ENCODE peak calls at places on chromosomes 1 and 21, in six cellular contexts. One of them, this sample, is unnamed.

GRCh38 chr1:153347856-153348255 is 785 bp downstream of the PGLYRP4 start:
- DNase-seq in right lobe of liver: no peak
- DNase-seq in mesothelial cell of epicardium: no peak
- DNase-seq in adrenal gland: no peak
- DNase-seq in left ventricle myocardium inferior: no peak
- DNase-seq in cardiac fibroblast: no peak
- DNase-seq in this sample: no peak

GRCh38 chr1:118047006-118047649 is 117.6 kb downstream of the WDR3 start:
- DNase-seq in right lobe of liver: no peak
- DNase-seq in mesothelial cell of epicardium: no peak
- DNase-seq in adrenal gland: no peak
- DNase-seq in left ventricle myocardium inferior: no peak
- DNase-seq in cardiac fibroblast: no peak
- DNase-seq in this sample: no peak

GRCh38 chr1:37673920-37674319 is 18.4 kb upstream of the CDCA8 start:
- DNase-seq in right lobe of liver: no peak
- DNase-seq in mesothelial cell of epicardium: no peak
- DNase-seq in adrenal gland: no peak
- DNase-seq in left ventricle myocardium inferior: no peak
- DNase-seq in cardiac fibroblast: no peak
- DNase-seq in this sample: no peak

GRCh38 chr1:236144033-236144432 is 1.7 kb downstream of the GPR137B start:
- DNase-seq in right lobe of liver: no peak
- DNase-seq in mesothelial cell of epicardium: no peak
- DNase-seq in adrenal gland: no peak
- DNase-seq in left ventricle myocardium inferior: no peak
- DNase-seq in cardiac fibroblast: no peak
- DNase-seq in this sample: no peak

GRCh38 chr1:243917177-243917862 is 67.3 kb upstream of the AKT3 start:
- DNase-seq in right lobe of liver: peak
- DNase-seq in mesothelial cell of epicardium: no peak
- DNase-seq in adrenal gland: peak
- DNase-seq in left ventricle myocardium inferior: peak
- DNase-seq in cardiac fibroblast: peak
- DNase-seq in this sample: no peak

GRCh38 chr1:172928412-172928811 is 122.3 kb downstream of the TNFSF18 start:
- DNase-seq in right lobe of liver: no peak
- DNase-seq in mesothelial cell of epicardium: no peak
- DNase-seq in adrenal gland: no peak
- DNase-seq in left ventricle myocardium inferior: no peak
- DNase-seq in cardiac fibroblast: no peak
- DNase-seq in this sample: no peak

GRCh38 chr1:40162791-40163441 is 1.7 kb downstream of the RLF start:
- DNase-seq in right lobe of liver: no peak
- DNase-seq in mesothelial cell of epicardium: no peak
- DNase-seq in adrenal gland: no peak
- DNase-seq in left ventricle myocardium inferior: no peak
- DNase-seq in cardiac fibroblast: no peak
- DNase-seq in this sample: no peak

GRCh38 chr21:45386728-45387371 is 18.1 kb upstream of the COL18A1 start:
- DNase-seq in right lobe of liver: peak
- DNase-seq in mesothelial cell of epicardium: peak
- DNase-seq in adrenal gland: peak
- DNase-seq in left ventricle myocardium inferior: peak
- DNase-seq in cardiac fibroblast: peak
- DNase-seq in this sample: no peak

GRCh38 chr1:117627562-117628165 is 21.8 kb downstream of the TENT5C start:
- DNase-seq in right lobe of liver: no peak
- DNase-seq in mesothelial cell of epicardium: no peak
- DNase-seq in adrenal gland: no peak
- DNase-seq in left ventricle myocardium inferior: no peak
- DNase-seq in cardiac fibroblast: no peak
- DNase-seq in this sample: no peak

GRCh38 chr1:53587252-53587992 is 128.2 kb downstream of the DMRTB1 start:
- DNase-seq in right lobe of liver: no peak
- DNase-seq in mesothelial cell of epicardium: no peak
- DNase-seq in adrenal gland: no peak
- DNase-seq in left ventricle myocardium inferior: no peak
- DNase-seq in cardiac fibroblast: no peak
- DNase-seq in this sample: no peak

GRCh38 chr1:7549277-7549676 is 221.8 kb upstream of the VAMP3 start:
- DNase-seq in right lobe of liver: no peak
- DNase-seq in mesothelial cell of epicardium: no peak
- DNase-seq in adrenal gland: no peak
- DNase-seq in left ventricle myocardium inferior: no peak
- DNase-seq in cardiac fibroblast: peak
- DNase-seq in this sample: peak

GRCh38 chr1:221396526-221396925 is 345.4 kb downstream of the DUSP10 start:
- DNase-seq in right lobe of liver: no peak
- DNase-seq in mesothelial cell of epicardium: no peak
- DNase-seq in adrenal gland: no peak
- DNase-seq in left ventricle myocardium inferior: no peak
- DNase-seq in cardiac fibroblast: no peak
- DNase-seq in this sample: no peak

GRCh38 chr1:67211589-67212563 is 45.6 kb downstream of the IL23R start:
- DNase-seq in right lobe of liver: no peak
- DNase-seq in mesothelial cell of epicardium: no peak
- DNase-seq in adrenal gland: peak
- DNase-seq in left ventricle myocardium inferior: no peak
- DNase-seq in cardiac fibroblast: peak
- DNase-seq in this sample: no peak

GRCh38 chr1:234918216-234918841 is 210.3 kb downstream of the TOMM20 start:
- DNase-seq in right lobe of liver: peak
- DNase-seq in mesothelial cell of epicardium: no peak
- DNase-seq in adrenal gland: no peak
- DNase-seq in left ventricle myocardium inferior: peak
- DNase-seq in cardiac fibroblast: peak
- DNase-seq in this sample: no peak

GRCh38 chr1:179930867-179931266 is 23.7 kb upstream of the CEP350 start:
- DNase-seq in right lobe of liver: no peak
- DNase-seq in mesothelial cell of epicardium: no peak
- DNase-seq in adrenal gland: no peak
- DNase-seq in left ventricle myocardium inferior: no peak
- DNase-seq in cardiac fibroblast: no peak
- DNase-seq in this sample: no peak

GRCh38 chr21:15967661-15968060 is 237.9 kb downstream of the USP25 start:
- DNase-seq in right lobe of liver: no peak
- DNase-seq in mesothelial cell of epicardium: no peak
- DNase-seq in adrenal gland: no peak
- DNase-seq in left ventricle myocardium inferior: no peak
- DNase-seq in cardiac fibroblast: peak
- DNase-seq in this sample: no peak

GRCh38 chr1:18997508-18997907 is 41.0 kb upstream of the IFFO2 start:
- DNase-seq in right lobe of liver: no peak
- DNase-seq in mesothelial cell of epicardium: no peak
- DNase-seq in adrenal gland: no peak
- DNase-seq in left ventricle myocardium inferior: no peak
- DNase-seq in cardiac fibroblast: no peak
- DNase-seq in this sample: no peak

GRCh38 chr1:60367522-60367921 is 294.0 kb upstream of the C1orf87 start:
- DNase-seq in right lobe of liver: no peak
- DNase-seq in mesothelial cell of epicardium: no peak
- DNase-seq in adrenal gland: no peak
- DNase-seq in left ventricle myocardium inferior: no peak
- DNase-seq in cardiac fibroblast: no peak
- DNase-seq in this sample: no peak

GRCh38 chr1:161020573-161021167 is at the start of gene F11R:
- DNase-seq in right lobe of liver: peak
- DNase-seq in mesothelial cell of epicardium: peak
- DNase-seq in adrenal gland: peak
- DNase-seq in left ventricle myocardium inferior: no peak
- DNase-seq in cardiac fibroblast: peak
- DNase-seq in this sample: no peak

GRCh38 chr1:110475358-110476027 is 24.5 kb downstream of the PROK1 start:
- DNase-seq in right lobe of liver: no peak
- DNase-seq in mesothelial cell of epicardium: no peak
- DNase-seq in adrenal gland: no peak
- DNase-seq in left ventricle myocardium inferior: no peak
- DNase-seq in cardiac fibroblast: no peak
- DNase-seq in this sample: no peak
- TF ChIP-seq CTCF in right lobe of liver: no peak
- TF ChIP-seq CTCF in mesothelial cell of epicardium: no peak
- TF ChIP-seq CTCF in adrenal gland: no peak
- TF ChIP-seq CTCF in left ventricle myocardium inferior: no peak
- TF ChIP-seq CTCF in cardiac fibroblast: no peak
- TF ChIP-seq CTCF in this sample: no peak

DNA sequence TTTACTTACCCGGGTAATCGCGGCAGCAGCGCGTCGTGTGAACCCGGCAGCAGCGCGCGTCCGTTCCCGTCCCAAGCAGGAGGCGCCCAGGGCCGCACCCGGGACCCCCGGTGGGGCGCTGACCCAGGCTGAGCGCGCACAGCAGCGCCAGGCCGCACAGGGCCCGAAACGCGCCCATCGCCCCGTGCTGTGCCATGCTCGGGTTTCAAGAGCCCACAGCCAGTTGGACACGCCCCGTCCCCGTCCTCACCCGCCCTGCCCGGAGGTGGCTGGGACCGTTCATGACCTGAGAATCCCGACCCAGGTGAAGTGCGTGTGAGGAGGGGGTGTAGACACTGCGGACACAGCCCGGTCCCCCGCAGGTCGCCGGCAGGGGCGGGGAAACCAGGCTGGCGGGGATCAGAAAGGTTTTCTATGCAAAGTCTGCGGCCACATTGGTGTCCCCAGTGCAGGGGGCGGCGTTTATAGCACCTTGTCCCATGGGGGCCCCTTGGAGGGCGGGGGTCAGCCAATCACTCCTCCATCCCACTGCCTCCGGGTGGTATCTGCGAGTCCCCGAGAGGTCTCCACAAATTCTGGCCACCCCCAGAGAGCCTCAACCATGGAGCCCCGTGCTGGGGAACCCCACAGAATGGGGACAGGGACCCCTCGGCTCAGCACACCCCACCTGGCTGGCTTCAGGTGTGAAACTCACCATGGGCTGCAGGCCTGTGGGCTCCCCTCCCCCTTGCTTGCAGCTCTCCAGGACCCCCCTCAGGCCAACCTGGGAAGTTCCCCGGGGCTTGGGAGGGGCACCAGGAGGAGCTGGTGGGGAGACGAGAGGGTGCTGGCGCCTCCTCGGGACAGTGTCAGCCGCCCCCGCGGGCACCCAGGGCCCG is at the start of gene TNFRSF18:
- DNase-seq in right lobe of liver: peak
- DNase-seq in mesothelial cell of epicardium: peak
- DNase-seq in adrenal gland: no peak
- DNase-seq in left ventricle myocardium inferior: peak
- DNase-seq in cardiac fibroblast: no peak
- DNase-seq in this sample: no peak
- TF ChIP-seq CTCF in right lobe of liver: no peak
- TF ChIP-seq CTCF in mesothelial cell of epicardium: no peak
- TF ChIP-seq CTCF in adrenal gland: no peak
- TF ChIP-seq CTCF in left ventricle myocardium inferior: no peak
- TF ChIP-seq CTCF in cardiac fibroblast: no peak
- TF ChIP-seq CTCF in this sample: no peak

GRCh38 chr21:38380391-38381137 is 117.7 kb downstream of the ERG start:
- DNase-seq in right lobe of liver: no peak
- DNase-seq in mesothelial cell of epicardium: no peak
- DNase-seq in adrenal gland: no peak
- DNase-seq in left ventricle myocardium inferior: no peak
- DNase-seq in cardiac fibroblast: peak
- DNase-seq in this sample: no peak

GRCh38 chr21:38384675-38385074 is 113.6 kb downstream of the ERG start:
- DNase-seq in right lobe of liver: no peak
- DNase-seq in mesothelial cell of epicardium: no peak
- DNase-seq in adrenal gland: no peak
- DNase-seq in left ventricle myocardium inferior: no peak
- DNase-seq in cardiac fibroblast: no peak
- DNase-seq in this sample: no peak

GRCh38 chr21:38386967-38387366 is 111.3 kb downstream of the ERG start:
- DNase-seq in right lobe of liver: no peak
- DNase-seq in mesothelial cell of epicardium: no peak
- DNase-seq in adrenal gland: no peak
- DNase-seq in left ventricle myocardium inferior: no peak
- DNase-seq in cardiac fibroblast: no peak
- DNase-seq in this sample: no peak

GRCh38 chr21:38383411-38384245 is 114.6 kb downstream of the ERG start:
- DNase-seq in right lobe of liver: peak
- DNase-seq in mesothelial cell of epicardium: no peak
- DNase-seq in adrenal gland: no peak
- DNase-seq in left ventricle myocardium inferior: no peak
- DNase-seq in cardiac fibroblast: no peak
- DNase-seq in this sample: no peak

GRCh38 chr21:38384246-38384576 is 114.1 kb downstream of the ERG start:
- DNase-seq in right lobe of liver: no peak
- DNase-seq in mesothelial cell of epicardium: no peak
- DNase-seq in adrenal gland: no peak
- DNase-seq in left ventricle myocardium inferior: no peak
- DNase-seq in cardiac fibroblast: no peak
- DNase-seq in this sample: no peak
- TF ChIP-seq CTCF in right lobe of liver: no peak
- TF ChIP-seq CTCF in mesothelial cell of epicardium: no peak
- TF ChIP-seq CTCF in adrenal gland: no peak
- TF ChIP-seq CTCF in left ventricle myocardium inferior: no peak
- TF ChIP-seq CTCF in cardiac fibroblast: no peak
- TF ChIP-seq CTCF in this sample: no peak

GRCh38 chr1:85259866-85260345 is 444 bp upstream of the C1orf52 start:
- DNase-seq in right lobe of liver: no peak
- DNase-seq in mesothelial cell of epicardium: no peak
- DNase-seq in adrenal gland: no peak
- DNase-seq in left ventricle myocardium inferior: no peak
- DNase-seq in cardiac fibroblast: peak
- DNase-seq in this sample: no peak
- TF ChIP-seq CTCF in right lobe of liver: no peak
- TF ChIP-seq CTCF in mesothelial cell of epicardium: peak
- TF ChIP-seq CTCF in adrenal gland: peak
- TF ChIP-seq CTCF in left ventricle myocardium inferior: peak
- TF ChIP-seq CTCF in cardiac fibroblast: no peak
- TF ChIP-seq CTCF in this sample: no peak

GRCh38 chr1:228833911-228834631 is 98.8 kb downstream of the RHOU start:
- DNase-seq in right lobe of liver: no peak
- DNase-seq in mesothelial cell of epicardium: no peak
- DNase-seq in adrenal gland: no peak
- DNase-seq in left ventricle myocardium inferior: no peak
- DNase-seq in cardiac fibroblast: no peak
- DNase-seq in this sample: no peak
- TF ChIP-seq CTCF in right lobe of liver: no peak
- TF ChIP-seq CTCF in mesothelial cell of epicardium: no peak
- TF ChIP-seq CTCF in adrenal gland: no peak
- TF ChIP-seq CTCF in left ventricle myocardium inferior: no peak
- TF ChIP-seq CTCF in cardiac fibroblast: no peak
- TF ChIP-seq CTCF in this sample: no peak